ENCODE peak calls at places on chromosomes 13 and 19, in six cellular contexts. W, M, C, G, B and O are unnamed samples.
A peak's percentile ranks its signal among the peaks of the same experiment; 100 is the strongest.

GRCh38 chr13:22836475-22836874 is 344.3 kb upstream of the SGCG start:
- DNase-seq in W (no peak), M (no peak), C (no peak), G (no peak), B (no peak), O (no peak)

GRCh38 chr19:20611866-20612265 is 46.3 kb upstream of the ZNF737 start:
- DNase-seq in W (no peak), M (no peak), C (no peak), G (no peak), B (no peak), O (no peak)

GRCh38 chr19:4266253-4267000 is 12.6 kb upstream of the SHD start:
- DNase-seq in W (no peak), M (no peak), C (no peak), G (no peak), B (no peak), O (no peak)

GRCh38 chr13:24050292-24050711 is 110.2 kb upstream of the SPATA13 start:
- DNase-seq in W (no peak), M (peak; percentile 74), C (peak; percentile 43), G (no peak), B (no peak), O (peak; percentile 21)

GRCh38 chr13:72645521-72645920 is 81.9 kb downstream of the MZT1 start:
- DNase-seq in W (no peak), M (no peak), C (no peak), G (no peak), B (no peak), O (no peak)

GRCh38 chr19:50311723-50312635 is 17.2 kb downstream of the KCNC3 start:
- DNase-seq in W (no peak), M (peak; percentile 81), C (no peak), G (no peak), B (peak; percentile 89), O (no peak)

GRCh38 chr19:18990128-18990708 is 43.1 kb downstream of the SUGP2 start:
- DNase-seq in W (no peak), M (no peak), C (no peak), G (no peak), B (no peak), O (no peak)

GRCh38 chr13:102327119-102327617 is 74.7 kb downstream of the FGF14 start:
- DNase-seq in W (no peak), M (no peak), C (no peak), G (no peak), B (no peak), O (no peak)

GRCh38 chr13:26991508-26992181 is 180.0 kb downstream of the USP12 start:
- DNase-seq in W (no peak), M (no peak), C (no peak), G (no peak), B (no peak), O (no peak)

GRCh38 chr13:42392706-42393572 is 121.0 kb downstream of the AKAP11 start:
- DNase-seq in W (no peak), M (no peak), C (no peak), G (no peak), B (no peak), O (no peak)

GRCh38 chr13:90039516-90039915 is 1308.0 kb upstream of the MIR17HG start:
- DNase-seq in W (no peak), M (no peak), C (no peak), G (no peak), B (no peak), O (no peak)

GRCh38 chr13:40505196-40505595 is 161.2 kb downstream of the FOXO1 start:
- DNase-seq in W (no peak), M (no peak), C (no peak), G (no peak), B (no peak), O (no peak)

GRCh38 chr13:40189885-40190655 is 476.4 kb downstream of the FOXO1 start:
- DNase-seq in W (no peak), M (no peak), C (peak; percentile 25), G (no peak), B (no peak), O (no peak)

GRCh38 chr13:112768795-112769411 is 79.1 kb downstream of the ATP11A start:
- DNase-seq in W (peak; percentile 25), M (peak; percentile 87), C (no peak), G (no peak), B (no peak), O (no peak)

GRCh38 chr13:112769615-112770014 is 79.8 kb downstream of the ATP11A start:
- DNase-seq in W (no peak), M (peak; percentile 27), C (no peak), G (no peak), B (no peak), O (no peak)

GRCh38 chr13:112771877-112772538 is 82.2 kb downstream of the ATP11A start:
- DNase-seq in W (no peak), M (peak; percentile 73), C (no peak), G (no peak), B (no peak), O (no peak)

GRCh38 chr13:112771139-112771876 is 81.5 kb downstream of the ATP11A start:
- DNase-seq in W (no peak), M (no peak), C (no peak), G (no peak), B (no peak), O (no peak)

DNA sequence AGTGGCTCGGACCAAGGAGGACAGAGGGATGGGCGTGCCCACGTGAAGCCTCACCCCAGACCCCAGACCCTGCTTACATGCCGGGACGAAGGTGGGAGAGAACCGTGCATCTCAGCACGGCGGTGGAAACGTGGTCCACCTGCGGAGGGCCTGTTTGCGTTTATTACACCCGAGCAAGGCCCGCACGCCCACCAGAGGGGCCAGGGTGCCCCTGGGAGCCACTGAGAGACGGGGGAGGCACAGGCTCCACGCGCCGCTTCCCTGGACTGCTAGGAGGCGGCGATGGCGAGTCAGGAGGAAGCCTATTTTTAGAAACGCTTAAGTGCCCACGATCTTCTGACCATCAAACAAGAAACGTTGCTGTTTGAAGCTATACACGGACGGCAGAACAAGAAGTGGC is 80.7 kb downstream of the ATP11A start:
- DNase-seq in W (no peak), M (peak; percentile 77), C (no peak), G (no peak), B (no peak), O (no peak)
- TF ChIP-seq POLR2A in W (no peak), M (no peak), C (no peak), G (no peak), B (no peak), O (no peak)

GRCh38 chr13:21060063-21060826 is 1.1 kb downstream of the LATS2 start:
- DNase-seq in W (no peak), M (peak; percentile 60), C (peak; percentile 64), G (no peak), B (peak; percentile 62), O (no peak)
- TF ChIP-seq POLR2A in W (no peak), M (peak; percentile 67), C (peak; percentile 39), G (no peak), B (peak; percentile 34), O (no peak)

DNA sequence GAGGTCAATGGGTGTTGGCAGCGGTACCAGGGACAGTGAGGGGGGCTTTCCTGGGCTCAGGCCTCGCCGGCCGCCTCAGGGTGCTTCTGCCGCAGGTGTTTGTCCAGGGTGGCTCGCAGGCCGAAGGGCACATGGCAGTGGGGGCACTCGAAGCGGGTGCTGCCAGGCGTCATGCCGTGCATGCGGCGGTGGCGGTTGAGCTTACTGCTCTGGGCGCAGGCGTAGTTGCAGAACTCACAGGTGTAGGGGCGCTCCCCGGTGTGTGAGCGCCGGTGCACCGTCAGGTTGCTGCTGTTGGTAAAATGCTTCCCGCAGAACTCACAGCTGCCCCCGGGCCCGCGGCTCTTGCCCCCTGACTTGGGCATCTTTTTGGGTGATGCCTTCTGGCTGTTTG is 4.7 kb downstream of the ZNF296 start:
- DNase-seq in W (no peak), M (no peak), C (no peak), G (no peak), B (no peak), O (no peak)
- TF ChIP-seq POLR2A in W (no peak), M (no peak), C (no peak), G (no peak), B (no peak), O (no peak)

GRCh38 chr19:41328157-41328817 is 18.3 kb downstream of the CCDC97 start:
- DNase-seq in W (peak; percentile 65), M (no peak), C (no peak), G (no peak), B (no peak), O (no peak)
- TF ChIP-seq POLR2A in W (no peak), M (no peak), C (no peak), G (no peak), B (no peak), O (no peak)

DNA sequence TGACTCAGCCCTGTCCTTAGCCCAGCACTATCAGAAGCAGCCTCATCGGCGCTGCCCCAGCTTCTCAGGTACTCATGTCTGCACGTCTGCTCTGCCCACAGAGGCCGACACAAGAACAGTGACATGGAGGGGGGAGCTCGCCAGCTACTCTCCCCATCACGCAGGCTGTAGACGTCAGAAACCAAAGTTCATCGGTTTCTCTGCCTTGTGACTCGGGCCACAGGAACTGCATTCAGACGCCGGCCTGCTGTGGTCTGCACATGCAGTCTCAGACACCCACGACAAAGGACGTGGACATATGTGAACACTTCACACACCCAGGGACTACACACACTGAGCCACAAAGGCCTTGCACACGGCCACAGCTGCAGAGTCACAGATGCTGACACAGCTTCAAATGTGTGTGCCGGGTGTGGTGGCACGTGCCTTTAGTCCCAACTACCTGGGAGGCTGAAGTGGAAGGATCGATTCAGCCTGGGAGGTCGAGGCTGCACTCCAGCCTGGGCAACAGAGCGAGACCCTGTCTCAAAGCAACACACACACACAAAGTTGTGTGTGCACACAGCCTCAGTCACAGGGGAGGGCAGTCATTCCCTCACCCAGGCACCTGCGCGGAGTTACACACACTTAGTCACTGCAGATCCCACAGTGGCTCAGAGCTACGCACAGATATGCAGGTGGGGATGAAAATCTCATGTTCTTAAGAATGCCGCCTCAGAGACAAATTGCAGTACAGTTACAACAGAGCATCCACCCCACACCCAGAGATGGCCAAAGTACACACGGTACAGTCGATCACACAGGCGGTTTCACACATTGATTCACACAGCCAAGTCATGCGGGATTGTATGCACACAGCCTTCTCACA is 4.9 kb upstream of the ZFP36 start:
- DNase-seq in W (peak; percentile 89), M (peak; percentile 35), C (peak; percentile 49), G (no peak), B (no peak), O (no peak)
- TF ChIP-seq POLR2A in W (peak; percentile 94), M (peak; percentile 5), C (no peak), G (peak; percentile 19), B (no peak), O (no peak)